ENCODE peak calls at places on chromosomes 1 and 21, in five cellular contexts. R is H7; T is lower lobe of right lung; G is NCI-H1105 treated with DMSO at 0.1 percent for 48 hours; U is stimulated activated CD8-positive, alpha-beta memory T cell treated with anti-CD3 and anti-CD28 coated beads, Interleukin-7, amount 100 ng/mL, for 4 hours. Z is an unnamed sample.
A peak's percentile ranks its signal among the peaks of the same experiment; 100 is the strongest.

GRCh38 chr1:77756052-77756754 is 3.4 kb downstream of the USP33 start:
- DNase-seq in R (no peak), T (no peak), G (no peak), U (no peak), Z (no peak)

GRCh38 chr1:16158025-16158424 is 2.2 kb upstream of the EPHA2 start:
- DNase-seq in R (no peak), T (no peak), G (no peak), U (no peak), Z (no peak)

GRCh38 chr21:42661688-42662429 is 8.4 kb downstream of the PDE9A start:
- DNase-seq in R (no peak), T (no peak), G (no peak), U (no peak), Z (no peak)

GRCh38 chr1:19776287-19776686 is 23.4 kb downstream of the TMCO4 start:
- DNase-seq in R (no peak), T (no peak), G (no peak), U (no peak), Z (no peak)

GRCh38 chr21:25396135-25396711 is 211.1 kb downstream of the MRPL39 start:
- DNase-seq in R (no peak), T (no peak), G (no peak), U (peak; percentile 25), Z (no peak)

GRCh38 chr1:54273837-54274192 is 73.8 kb downstream of the MRPL37 start:
- DNase-seq in R (peak; percentile 91), T (no peak), G (no peak), U (no peak), Z (no peak)

GRCh38 chr1:248923932-248924331 is 17.9 kb downstream of the PGBD2 start:
- DNase-seq in R (peak; percentile 4), T (no peak), G (no peak), U (no peak), Z (no peak)

GRCh38 chr1:201154389-201155165 is at the start of gene TMEM9:
- DNase-seq in R (peak; percentile 96), T (peak; percentile 95), G (peak; percentile 94), U (peak; percentile 97), Z (peak; percentile 79)

GRCh38 chr1:4573521-4573920 is 80.9 kb upstream of the AJAP1 start:
- DNase-seq in R (no peak), T (no peak), G (no peak), U (no peak), Z (no peak)

GRCh38 chr1:43531906-43532584 is 1.4 kb downstream of the PTPRF start:
- DNase-seq in R (peak; percentile 79), T (no peak), G (no peak), U (no peak), Z (no peak)

GRCh38 chr1:220012259-220012658 is 34.0 kb downstream of the EPRS1 start:
- DNase-seq in R (no peak), T (no peak), G (no peak), U (no peak), Z (no peak)

GRCh38 chr1:35622510-35623171 is 18.7 kb downstream of the PSMB2 start:
- DNase-seq in R (peak; percentile 48), T (no peak), G (no peak), U (no peak), Z (no peak)

Z was measured in DMS79 treated with DMSO at 0.1 percent for 48 hours.